ENCODE peak calls at places on chromosome 1, in nine cellular contexts. I, O, W, Y, C, N, D, T and E are unnamed samples.

GRCh38 chr1:178004926-178005391 is 35.1 kb upstream of the SEC16B start:
- DNase-seq in C (no peak), D (peak; percentile 55), Y (no peak), O (peak; percentile 66), I (peak; percentile 60), T (no peak), N (no peak), W (no peak), E (no peak)

GRCh38 chr1:89633103-89633744 is at the start of gene LRRC8C:
- DNase-seq in C (peak; percentile 41), N (peak; percentile 60), O (peak; percentile 59), I (peak; percentile 34), T (peak; percentile 75), D (peak; percentile 51), W (peak; percentile 30), Y (peak; percentile 75), E (peak; percentile 32)

GRCh38 chr1:86992790-86993189 is 78.4 kb downstream of the HS2ST1 start:
- DNase-seq in D (no peak), Y (no peak), O (no peak), W (no peak), T (no peak), I (no peak), C (no peak), N (no peak), E (no peak)

GRCh38 chr1:53560572-53561487 is 101.6 kb downstream of the DMRTB1 start:
- DNase-seq in N (peak; percentile 5), O (no peak), C (peak; percentile 10), Y (peak; percentile 28), T (peak; percentile 41), D (no peak), W (no peak), I (no peak), E (no peak)

GRCh38 chr1:98327151-98327918 is 334.2 kb upstream of the SNX7 start:
- DNase-seq in Y (no peak), D (peak; percentile 72), O (peak; percentile 92), N (no peak), C (no peak), T (no peak), W (no peak), I (peak; percentile 91), E (no peak)

GRCh38 chr1:169623132-169623926 is 6.6 kb downstream of the SELP start:
- DNase-seq in D (no peak), C (no peak), T (no peak), Y (no peak), N (no peak), I (no peak), W (no peak), O (no peak), E (no peak)

GRCh38 chr1:78690516-78690915 is 40.9 kb downstream of the IFI44 start:
- DNase-seq in W (no peak), T (no peak), O (no peak), C (no peak), D (no peak), I (no peak), N (no peak), Y (no peak), E (no peak)

GRCh38 chr1:94552071-94552586 is 10.6 kb upstream of the F3 start:
- DNase-seq in Y (no peak), T (no peak), D (no peak), O (peak; percentile 38), C (no peak), W (no peak), I (peak; percentile 22), N (no peak), E (no peak)

GRCh38 chr1:231636157-231636556 is 9.6 kb downstream of the DISC1 start:
- DNase-seq in N (no peak), I (peak; percentile 70), W (no peak), C (no peak), Y (no peak), O (peak; percentile 82), T (no peak), D (peak; percentile 75), E (no peak)

GRCh38 chr1:182766050-182766449 is 23.5 kb upstream of the NPL start:
- DNase-seq in N (no peak), C (no peak), O (no peak), Y (no peak), I (no peak), W (no peak), D (no peak), T (no peak), E (no peak)

GRCh38 chr1:222914861-222915632 is 100.2 kb downstream of the DISP1 start:
- DNase-seq in Y (no peak), D (peak; percentile 91), O (peak; percentile 82), T (no peak), C (no peak), N (no peak), W (no peak), I (peak; percentile 80), E (no peak)

GRCh38 chr1:8351693-8352470 is 34.0 kb downstream of the SLC45A1 start:
- DNase-seq in D (no peak), I (no peak), T (peak; percentile 68), O (no peak), W (peak; percentile 32), C (peak; percentile 24), Y (peak; percentile 33), N (no peak), E (no peak)

GRCh38 chr1:92030701-92031107 is 919 bp downstream of the EPHX4 start:
- DNase-seq in W (no peak), D (peak; percentile 54), Y (no peak), I (peak; percentile 59), N (no peak), C (no peak), T (no peak), O (peak; percentile 67), E (no peak)

GRCh38 chr1:51506537-51506936 is 12.5 kb downstream of the EPS15 start:
- DNase-seq in W (no peak), Y (no peak), O (peak; percentile 92), I (peak; percentile 90), N (no peak), T (no peak), D (peak; percentile 93), C (no peak), E (no peak)

GRCh38 chr1:78833491-78833890 is 173.0 kb downstream of the ADGRL4 start:
- DNase-seq in C (no peak), I (peak; percentile 86), D (peak; percentile 95), T (no peak), N (no peak), W (no peak), Y (no peak), O (peak; percentile 90), E (no peak)

GRCh38 chr1:200564319-200564718 is 56.2 kb downstream of the KIF14 start:
- DNase-seq in T (no peak), I (no peak), Y (no peak), W (no peak), N (no peak), O (no peak), C (no peak), D (no peak), E (no peak)

GRCh38 chr1:23475134-23475628 is 8.8 kb downstream of the ASAP3 start:
- DNase-seq in Y (no peak), N (no peak), D (peak; percentile 89), C (no peak), O (peak; percentile 95), W (no peak), T (no peak), I (peak; percentile 95), E (no peak)

GRCh38 chr1:16218014-16218673 is 5.7 kb upstream of the ARHGEF19 start:
- DNase-seq in C (no peak), W (no peak), O (no peak), N (peak; percentile 54), T (peak; percentile 80), Y (no peak), D (no peak), I (no peak), E (peak; percentile 79)
- H3K4me3 ChIP-seq in C (peak overlapping the region; percentile 51), W (peak overlapping the region; percentile 46), O (no peak overlapping the region), N (no peak overlapping the region), T (peak overlapping the region; percentile 54), Y (no peak overlapping the region), D (no peak overlapping the region), I (no peak overlapping the region), E (no peak overlapping the region)

GRCh38 chr1:207453710-207454045 is 450 bp upstream of the CR2 start:
- DNase-seq in W (no peak), I (no peak), D (no peak), T (no peak), C (no peak), Y (no peak), O (no peak), N (no peak), E (no peak)
- H3K4me3 ChIP-seq in W (peak overlapping the region; percentile 53), I (no peak overlapping the region), D (no peak overlapping the region), T (peak overlapping the region; percentile 50), C (no peak overlapping the region), Y (no peak overlapping the region), O (no peak overlapping the region), N (peak overlapping the region; percentile 24), E (no peak overlapping the region)

GRCh38 chr1:159205225-159205624 is 550 bp downstream of the ACKR1 start:
- DNase-seq in W (no peak), I (no peak), Y (no peak), O (no peak), D (peak; percentile 10), C (no peak), T (no peak), N (no peak), E (no peak)
- H3K4me3 ChIP-seq in W (no peak overlapping the region), I (no peak overlapping the region), Y (no peak overlapping the region), O (no peak overlapping the region), D (no peak overlapping the region), C (peak overlapping the region; percentile 25), T (peak overlapping the region; percentile 37), N (no peak overlapping the region), E (no peak overlapping the region)

GRCh38 chr1:119648620-119649004 is 546 bp upstream of the ZNF697 start:
- DNase-seq in Y (no peak), W (no peak), N (no peak), T (no peak), D (no peak), O (no peak), C (no peak), I (no peak), E (no peak)

GRCh38 chr1:119651133-119651532 is 3.1 kb upstream of the ZNF697 start:
- DNase-seq in N (no peak), T (no peak), I (no peak), W (no peak), D (no peak), C (no peak), O (no peak), Y (no peak), E (no peak)

GRCh38 chr1:119646521-119647227 is 1.4 kb downstream of the ZNF697 start:
- DNase-seq in W (no peak), T (no peak), O (peak; percentile 89), N (no peak), C (no peak), I (peak; percentile 86), D (peak; percentile 85), Y (no peak), E (no peak)

GRCh38 chr1:119647228-119647733 is 785 bp downstream of the ZNF697 start:
- DNase-seq in O (no peak), I (no peak), C (no peak), N (no peak), D (no peak), W (no peak), Y (peak; percentile 55), T (peak; percentile 68), E (peak; percentile 51)

GRCh38 chr1:119647734-119648619 is at the start of gene ZNF697:
- DNase-seq in W (peak; percentile 85), D (peak; percentile 98), C (peak; percentile 97), T (peak; percentile 98), Y (peak; percentile 98), O (peak; percentile 98), I (peak; percentile 96), N (peak; percentile 97), E (peak; percentile 96)
- H3K4me3 ChIP-seq in W (peak within 1 kb of the TSS; percentile 94), D (peak within 1 kb of the TSS; percentile 89), C (peak within 1 kb of the TSS; percentile 98), T (peak within 1 kb of the TSS; percentile 61), Y (peak within 1 kb of the TSS; percentile 68), O (peak within 1 kb of the TSS; percentile 80), I (peak within 1 kb of the TSS; percentile 94), N (peak within 1 kb of the TSS; percentile 68), E (peak within 1 kb of the TSS; percentile 31)